ENCODE peak calls at places on chromosome 21, in four cellular contexts. T is psoas muscle, N is neural progenitor cell, I is heart right ventricle. G is an unnamed sample.

GRCh38 chr21:25788677-25789076 is 53.9 kb downstream of the GABPA start:
- DNase-seq in T (no peak), N (no peak), I (no peak), G (no peak)

GRCh38 chr21:17925000-17925610 is 105.9 kb upstream of the C21orf91 start:
- DNase-seq in T (no peak), N (peak; percentile 83), I (no peak), G (no peak)

GRCh38 chr21:44058652-44058964 is 46.5 kb downstream of the TRAPPC10 start:
- DNase-seq in T (no peak), N (no peak), I (no peak), G (no peak)

GRCh38 chr21:32311621-32312020 is 13.0 kb downstream of the MRAP start:
- DNase-seq in T (no peak), N (no peak), I (no peak), G (no peak)

GRCh38 chr21:37759777-37760176 is 156.5 kb downstream of the KCNJ6 start:
- DNase-seq in T (no peak), N (no peak), I (no peak), G (no peak)

GRCh38 chr21:31752352-31752751 is 20.4 kb upstream of the SCAF4 start:
- DNase-seq in T (no peak), N (no peak), I (no peak), G (no peak)

GRCh38 chr21:33051925-33052324 is 18.0 kb upstream of the OLIG1 start:
- DNase-seq in T (no peak), N (no peak), I (no peak), G (no peak)

GRCh38 chr21:38669186-38669585 is 136.5 kb upstream of the ETS2 start:
- DNase-seq in T (no peak), N (peak; percentile 46), I (no peak), G (no peak)

GRCh38 chr21:32457360-32457840 is 44.9 kb downstream of the EVA1C start:
- DNase-seq in T (peak; percentile 30), N (no peak), I (peak; percentile 36), G (peak; percentile 43)

GRCh38 chr21:39000496-39000895 is 182.8 kb downstream of the PSMG1 start:
- DNase-seq in T (no peak), N (no peak), I (no peak), G (no peak)

GRCh38 chr21:33325222-33326067 is 675 bp downstream of the IFNAR1 start:
- DNase-seq in T (peak; percentile 68), N (no peak), I (peak; percentile 72), G (peak; percentile 76)

GRCh38 chr21:28754127-28754611 is 238.5 kb downstream of the LTN1 start:
- DNase-seq in T (no peak), N (no peak), I (peak; percentile 25), G (peak; percentile 46)

GRCh38 chr21:27275294-27275927 is 308.5 kb upstream of the ADAMTS5 start:
- DNase-seq in T (no peak), N (no peak), I (no peak), G (no peak)

GRCh38 chr21:43740497-43741156 is 21.7 kb downstream of the PDXK start:
- DNase-seq in T (no peak), N (peak; percentile 73), I (no peak), G (no peak)

GRCh38 chr21:36656138-36656537 is 42.8 kb upstream of the SIM2 start:
- DNase-seq in T (no peak), N (no peak), I (no peak), G (no peak)

GRCh38 chr21:15053531-15053930 is 11.3 kb downstream of the NRIP1 start:
- DNase-seq in T (no peak), N (no peak), I (no peak), G (no peak)

GRCh38 chr21:15051652-15052554 is 12.9 kb downstream of the NRIP1 start:
- DNase-seq in T (no peak), N (no peak), I (no peak), G (no peak)

GRCh38 chr21:15054089-15054488 is 10.7 kb downstream of the NRIP1 start:
- DNase-seq in T (no peak), N (no peak), I (no peak), G (no peak)

GRCh38 chr21:15057290-15057689 is 7.5 kb downstream of the NRIP1 start:
- DNase-seq in T (no peak), N (peak; percentile 34), I (no peak), G (no peak)

GRCh38 chr21:15054606-15055239 is 10.1 kb downstream of the NRIP1 start:
- DNase-seq in T (no peak), N (no peak), I (no peak), G (no peak)
- H3K4me1 ChIP-seq in T (peaks cover 98% of the 10 kb centered on the region), N (peaks cover 55% of the 10 kb centered on the region), I (peaks cover 100% of the 10 kb centered on the region), G (peaks cover 100% of the 10 kb centered on the region)

GRCh38 chr21:45865106-45865835 is 116.3 kb upstream of the COL6A1 start:
- DNase-seq in T (no peak), N (no peak), I (no peak), G (no peak)
- H3K9me3 ChIP-seq in T (no peaks in the 10 kb centered on the region), N (no peaks in the 10 kb centered on the region), I (no peaks in the 10 kb centered on the region), G (no peaks in the 10 kb centered on the region)

DNA sequence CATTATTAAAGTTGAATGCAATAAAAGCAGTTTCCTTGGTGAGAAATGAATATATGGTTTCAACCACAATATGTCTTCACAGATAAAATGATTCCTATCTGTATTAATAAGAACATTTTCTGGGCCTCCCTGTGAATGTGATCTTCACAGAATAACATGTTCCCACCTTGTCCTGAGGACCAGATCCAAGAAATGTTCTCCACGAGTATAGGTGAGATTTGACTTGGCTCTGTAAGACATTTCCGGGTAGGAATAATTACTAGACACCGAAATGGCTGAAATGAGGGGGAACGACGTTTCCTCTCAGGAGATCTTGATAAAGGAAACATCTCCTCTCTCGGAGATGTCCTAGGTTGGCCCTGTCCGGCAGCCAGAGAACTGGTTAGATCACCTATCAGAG is 61.4 kb downstream of the CLIC6 start:
- DNase-seq in T (no peak), N (no peak), I (no peak), G (no peak)
- H3K4me3 ChIP-seq in T (no peak overlapping the region), N (no peak overlapping the region), I (no peak overlapping the region), G (no peak overlapping the region)

GRCh38 chr21:46459024-46459355 is 299 bp downstream of the DIP2A start:
- DNase-seq in T (no peak), N (no peak), I (no peak), G (no peak)
- H3K4me1 ChIP-seq in T (peaks cover 51% of the 10 kb centered on the region), N (peaks cover 9% of the 10 kb centered on the region), I (peaks cover 78% of the 10 kb centered on the region), G (peaks cover 88% of the 10 kb centered on the region)

GRCh38 chr21:22631066-22631465 is 1632.9 kb downstream of the NCAM2 start:
- DNase-seq in T (no peak), N (no peak), I (no peak), G (no peak)
- H3K9me3 ChIP-seq in T (no peaks in the 10 kb centered on the region), N (no peaks in the 10 kb centered on the region), I (no peaks in the 10 kb centered on the region), G (no peaks in the 10 kb centered on the region)

DNA sequence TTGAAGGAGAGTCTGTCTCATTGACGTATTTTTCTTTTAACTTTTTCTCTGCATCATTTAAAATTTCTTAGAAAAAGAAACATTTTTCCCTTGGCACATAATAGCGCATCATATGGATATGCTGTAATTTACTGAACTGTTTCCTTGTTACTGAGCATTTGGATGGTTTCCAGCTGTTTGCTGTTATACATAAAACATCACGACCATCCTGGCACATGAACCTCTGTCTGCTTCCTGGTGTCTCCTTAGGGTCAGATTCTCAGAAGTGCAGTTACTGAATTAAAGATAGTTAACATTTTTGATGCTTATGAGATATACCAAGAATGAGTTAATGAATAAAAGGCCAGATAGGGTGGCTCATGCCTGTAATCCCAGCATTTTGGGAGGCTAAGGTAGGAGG is 67.3 kb downstream of the BACE2 start:
- DNase-seq in T (no peak), N (no peak), I (no peak), G (no peak)
- H3K4me3 ChIP-seq in T (no peak overlapping the region), N (no peak overlapping the region), I (no peak overlapping the region), G (no peak overlapping the region)

DNA sequence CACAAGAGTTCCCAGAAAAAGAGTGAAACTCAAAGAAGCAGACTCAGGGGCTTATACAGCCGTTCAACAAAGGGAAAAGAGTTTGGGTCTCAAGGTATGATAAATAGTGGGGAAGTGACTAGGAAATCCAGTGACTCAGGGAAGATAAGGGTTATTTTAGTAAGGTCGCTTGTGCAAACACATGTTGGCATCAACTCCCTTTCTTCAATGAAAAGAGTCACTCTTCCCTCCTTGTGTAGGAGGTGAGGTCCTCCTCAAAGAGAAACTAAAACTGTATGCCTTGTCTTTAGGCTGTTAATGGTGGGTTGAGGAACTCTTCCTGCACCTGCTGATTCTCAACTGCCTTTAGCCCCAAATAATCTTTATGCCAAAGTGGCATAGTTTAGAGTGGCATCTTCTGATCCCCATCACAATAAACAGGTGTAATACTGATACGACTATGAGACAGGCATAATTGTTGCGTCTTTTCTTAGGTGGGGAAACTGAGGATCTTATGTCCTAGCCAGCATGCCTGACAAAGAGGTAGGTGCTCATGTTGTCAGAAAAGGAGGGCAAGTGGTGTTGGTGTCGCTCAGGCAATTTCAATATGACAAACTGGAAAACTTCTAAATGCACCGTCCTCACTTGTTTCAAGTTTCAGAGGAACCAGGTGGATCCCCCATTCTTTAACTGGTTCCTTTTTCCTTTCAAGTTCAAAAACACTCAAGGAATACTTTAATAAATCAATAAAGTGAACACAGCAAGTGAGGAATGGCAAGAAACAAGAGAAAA is 294.1 kb upstream of the RUNX1 start:
- DNase-seq in T (no peak), N (no peak), I (no peak), G (no peak)
- H3K4me1 ChIP-seq in T (no peaks in the 10 kb centered on the region), N (no peaks in the 10 kb centered on the region), I (no peaks in the 10 kb centered on the region), G (no peaks in the 10 kb centered on the region)

DNA sequence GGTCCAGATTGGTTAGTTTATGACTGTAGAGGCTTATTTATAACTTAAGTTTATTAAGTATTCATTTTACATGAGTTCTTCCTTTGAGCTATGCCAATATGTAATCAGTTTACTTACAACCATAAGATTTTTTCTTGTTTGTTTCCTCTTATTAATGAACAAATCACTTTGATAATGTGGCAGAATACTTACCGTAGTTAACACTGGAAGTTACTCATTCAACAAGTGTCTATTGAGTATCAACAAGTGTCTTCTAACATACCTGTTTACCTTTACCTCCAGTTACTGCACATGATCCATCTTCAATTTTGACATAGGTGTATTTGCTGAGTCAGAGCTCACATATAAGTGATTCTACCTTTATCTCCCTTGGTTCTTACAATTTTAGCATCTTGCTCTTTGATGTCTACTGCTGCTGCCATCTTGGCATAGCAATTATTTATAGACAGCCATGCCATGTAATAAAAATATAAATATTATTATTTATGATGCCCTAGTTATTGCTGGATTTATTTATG is 205.7 kb downstream of the NCAM2 start:
- DNase-seq in T (no peak), N (no peak), I (no peak), G (no peak)
- H3K9me3 ChIP-seq in T (no peaks in the 10 kb centered on the region), N (no peaks in the 10 kb centered on the region), I (no peaks in the 10 kb centered on the region), G (no peaks in the 10 kb centered on the region)

DNA sequence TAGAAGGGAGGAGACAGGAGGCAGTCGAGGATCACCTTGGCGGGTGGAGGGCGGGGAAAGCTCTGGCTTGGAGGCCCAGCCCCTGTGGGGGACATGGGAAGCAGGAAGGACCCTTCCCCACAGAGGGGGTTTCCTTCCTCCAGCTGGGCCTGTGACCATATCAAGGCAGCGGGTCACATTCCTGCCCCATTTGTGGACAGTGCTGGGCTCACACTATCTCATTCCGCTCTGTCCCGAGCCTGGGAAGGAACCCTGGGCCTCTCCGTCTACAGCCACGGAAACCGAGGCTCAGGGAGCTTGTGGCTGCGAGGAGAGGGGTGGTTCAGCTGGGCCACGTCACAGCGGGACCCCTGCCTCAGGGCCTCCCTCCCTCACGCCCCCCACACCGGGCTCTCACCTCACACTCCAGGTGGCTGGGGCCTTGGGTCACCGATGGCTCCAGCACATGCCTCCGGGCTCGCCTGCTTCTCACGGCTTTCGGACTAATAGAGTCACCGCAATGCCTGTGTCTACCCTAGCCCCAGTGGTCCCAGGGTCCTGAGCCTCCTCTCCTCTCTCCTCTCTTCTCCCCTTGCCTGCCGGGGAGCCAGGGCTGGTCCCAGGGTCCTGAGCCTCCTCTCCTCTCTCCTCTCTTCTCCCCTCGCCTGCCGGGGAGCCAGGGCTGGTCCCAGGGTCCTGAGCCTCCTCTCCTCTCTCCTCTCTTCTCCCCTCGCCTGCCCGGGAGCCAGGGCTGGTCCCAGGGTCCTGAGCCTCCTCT is 56.4 kb downstream of the SLC19A1 start:
- DNase-seq in T (peak; percentile 7), N (no peak), I (peak; percentile 11), G (no peak)
- H3K4me3 ChIP-seq in T (no peak overlapping the region), N (no peak overlapping the region), I (no peak overlapping the region), G (no peak overlapping the region)

GRCh38 chr21:45408271-45408791 is 3.4 kb downstream of the COL18A1 start:
- DNase-seq in T (peak; percentile 13), N (no peak), I (peak; percentile 12), G (peak; percentile 13)
- H3K4me1 ChIP-seq in T (peaks cover 18% of the 10 kb centered on the region), N (peaks cover 51% of the 10 kb centered on the region), I (peaks cover 84% of the 10 kb centered on the region), G (peaks cover 86% of the 10 kb centered on the region)

G was measured in left ventricle myocardium inferior.